ENCODE peak calls at places on chromosomes 2 and 18, in six cellular contexts. S is mesendoderm; M is stimulated activated CD4-positive, alpha-beta T cell treated with anti-CD3 and anti-CD28 coated beads, Interleukin-12 subunit alpha, Interleukin-12 subunit beta, amount 100 ng/mL, for 4 hours; T is psoas muscle; Z is naive thymus-derived CD4-positive, alpha-beta T cell; V is activated naive CD8-positive, alpha-beta T cell treated with anti-CD3 and anti-CD28 coated beads, Interleukin-2, amount 50 U/mL, for 24 hours. O is an unnamed sample.

GRCh38 chr2:36356990-36357505 is 1.5 kb downstream of the CRIM1 start:
- DNase-seq in V (peak), Z (peak), T (no peak), M (peak), S (no peak), O (no peak)

GRCh38 chr2:228242591-228242990 is 61.1 kb upstream of the SPHKAP start:
- DNase-seq in T (no peak), M (no peak), Z (no peak), V (no peak), S (peak), O (no peak)

GRCh38 chr2:134181219-134181618 is 72.7 kb upstream of the MGAT5 start:
- DNase-seq in M (no peak), V (no peak), T (no peak), S (no peak), Z (peak), O (peak)

GRCh38 chr2:216691210-216691741 is 4.1 kb downstream of the IGFBP5 start:
- DNase-seq in V (peak), Z (peak), M (no peak), S (peak), T (peak), O (peak)

GRCh38 chr2:233995985-233996384 is 54.5 kb upstream of the SPP2 start:
- DNase-seq in T (no peak), Z (no peak), M (no peak), S (no peak), V (no peak), O (no peak)

GRCh38 chr2:165305391-165306096 is 66.3 kb downstream of the SCN2A start:
- DNase-seq in V (no peak), Z (no peak), S (peak), T (no peak), M (no peak), O (peak)

GRCh38 chr2:168559187-168559586 is 103.1 kb downstream of the CERS6 start:
- DNase-seq in V (no peak), M (no peak), T (no peak), S (no peak), Z (no peak), O (no peak)

GRCh38 chr18:21099442-21099841 is 12.2 kb downstream of the ROCK1 start:
- DNase-seq in Z (no peak), T (no peak), M (no peak), V (no peak), S (no peak), O (no peak)

GRCh38 chr2:6968319-6969100 is 51.3 kb downstream of the RNF144A start:
- DNase-seq in S (peak), M (no peak), V (no peak), T (peak), Z (no peak), O (no peak)

GRCh38 chr2:2222931-2223330 is 108.1 kb downstream of the MYT1L start:
- DNase-seq in Z (no peak), T (no peak), V (no peak), S (no peak), M (no peak), O (no peak)

GRCh38 chr2:241970711-241971110 is 101.2 kb downstream of the RTP5 start:
- DNase-seq in T (no peak), Z (no peak), S (no peak), V (no peak), M (no peak), O (no peak)

GRCh38 chr2:128421861-128422311 is 103.2 kb upstream of the HS6ST1 start:
- DNase-seq in Z (no peak), S (no peak), T (peak), V (no peak), M (no peak), O (no peak)

GRCh38 chr2:137387044-137387443 is 577.2 kb upstream of the HNMT start:
- DNase-seq in S (no peak), M (no peak), V (no peak), Z (no peak), T (no peak), O (no peak)

GRCh38 chr2:217934321-217935131 is 68.3 kb downstream of the TNS1 start:
- DNase-seq in T (peak), Z (no peak), M (no peak), V (no peak), S (no peak), O (no peak)

GRCh38 chr2:238287702-238288649 is at the start of gene PER2:
- DNase-seq in Z (peak), S (peak), V (peak), T (peak), M (no peak), O (peak)

GRCh38 chr2:48250943-48251342 is 279.0 kb upstream of the STON1 start:
- DNase-seq in M (no peak), T (no peak), S (no peak), Z (no peak), V (no peak), O (no peak)

GRCh38 chr2:60677376-60677775 is 78.7 kb upstream of the PAPOLG start:
- DNase-seq in V (no peak), M (no peak), Z (no peak), T (no peak), S (no peak), O (no peak)

GRCh38 chr2:122643725-122644329 is 888.4 kb downstream of the TSN start:
- DNase-seq in T (no peak), M (no peak), V (no peak), Z (no peak), S (no peak), O (no peak)

GRCh38 chr18:32427084-32427933 is 43.4 kb downstream of the GAREM1 start:
- DNase-seq in Z (no peak), T (no peak), M (no peak), V (no peak), S (no peak), O (no peak)

GRCh38 chr2:101779190-101779589 is 81.7 kb downstream of the MAP4K4 start:
- DNase-seq in Z (no peak), S (no peak), M (no peak), T (no peak), V (no peak), O (no peak)

GRCh38 chr2:198322275-198322674 is 517.9 kb downstream of the PLCL1 start:
- DNase-seq in S (peak), M (no peak), Z (no peak), V (no peak), T (no peak), O (no peak)

GRCh38 chr18:54033087-54033486 is 191.4 kb downstream of the MBD2 start:
- DNase-seq in T (no peak), S (peak), Z (no peak), V (no peak), M (no peak), O (no peak)

GRCh38 chr2:33133436-33133835 is 186.7 kb downstream of the LTBP1 start:
- DNase-seq in M (no peak), S (no peak), T (peak), V (no peak), Z (no peak), O (no peak)

GRCh38 chr2:120682654-120683053 is 53.0 kb upstream of the GLI2 start:
- DNase-seq in S (no peak), V (no peak), M (no peak), Z (no peak), T (no peak), O (no peak)

GRCh38 chr2:204583773-204584172 is 38.5 kb downstream of the PARD3B start:
- DNase-seq in M (no peak), S (peak), Z (no peak), T (no peak), V (no peak), O (no peak)

GRCh38 chr2:191749181-191749540 is 71.2 kb downstream of the NABP1 start:
- DNase-seq in V (no peak), T (no peak), S (no peak), M (no peak), Z (no peak), O (no peak)

GRCh38 chr2:9813312-9814128 is 29.8 kb upstream of the TAF1B start:
- DNase-seq in T (peak), Z (peak), S (peak), M (peak), V (peak), O (peak)

GRCh38 chr2:151757861-151758260 is 23.6 kb upstream of the NEB start:
- DNase-seq in T (no peak), Z (no peak), S (no peak), V (no peak), M (no peak), O (no peak)

GRCh38 chr2:188382107-188382506 is 90.4 kb downstream of the GULP1 start:
- DNase-seq in M (no peak), Z (no peak), T (no peak), S (peak), V (no peak), O (no peak)

GRCh38 chr2:209973328-209973727 is 29.1 kb upstream of the RPE start:
- DNase-seq in M (no peak), V (no peak), Z (no peak), S (no peak), T (no peak), O (no peak)

GRCh38 chr2:99864561-99865216 is 277.7 kb downstream of the AFF3 start:
- DNase-seq in T (peak), M (no peak), Z (no peak), V (no peak), S (no peak), O (no peak)

GRCh38 chr2:161019311-161019710 is 140.9 kb upstream of the TANK start:
- DNase-seq in S (no peak), M (no peak), V (no peak), Z (no peak), T (no peak), O (no peak)

GRCh38 chr2:187509667-187510417 is 44.4 kb downstream of the TFPI start:
- DNase-seq in S (peak), M (no peak), V (no peak), T (no peak), Z (peak), O (no peak)

GRCh38 chr18:31454066-31454708 is 6.6 kb downstream of the DSG3 start:
- DNase-seq in S (no peak), T (no peak), V (no peak), Z (no peak), M (no peak), O (no peak)

GRCh38 chr18:75068682-75069435 is 140.1 kb downstream of the PTGR3 start:
- DNase-seq in Z (no peak), M (no peak), S (no peak), T (no peak), V (no peak), O (no peak)

O was measured in ELF-1.